ENCODE peak calls at places on chromosomes 1 and 21, in seven cellular contexts. Q, G, I, M, T, W and Y are unnamed samples.
A peak's percentile ranks its signal among the peaks of the same experiment; 100 is the strongest.

GRCh38 chr1:59063501-59063900 is 233.4 kb upstream of the FGGY start:
- DNase-seq in Q (no peak), G (no peak), I (no peak), M (no peak), T (no peak), W (no peak), Y (no peak)

GRCh38 chr1:13808729-13809131 is 108.7 kb downstream of the PRDM2 start:
- DNase-seq in Q (no peak), G (no peak), I (peak; percentile 60), M (no peak), T (no peak), W (peak; percentile 92), Y (no peak)

GRCh38 chr1:87586501-87586900 is 257.8 kb downstream of the LMO4 start:
- DNase-seq in Q (no peak), G (no peak), I (no peak), M (no peak), T (no peak), W (no peak), Y (no peak)

GRCh38 chr1:43447891-43448708 is 5.6 kb downstream of the HYI start:
- DNase-seq in Q (peak; percentile 24), G (peak; percentile 64), I (peak; percentile 59), M (no peak), T (no peak), W (no peak), Y (peak; percentile 5)

GRCh38 chr21:18248171-18248570 is 3.5 kb downstream of the CHODL start:
- DNase-seq in Q (no peak), G (no peak), I (no peak), M (no peak), T (no peak), W (no peak), Y (no peak)

GRCh38 chr1:185627136-185627535 is 107.1 kb upstream of the HMCN1 start:
- DNase-seq in Q (no peak), G (no peak), I (no peak), M (no peak), T (no peak), W (no peak), Y (no peak)

GRCh38 chr1:60553730-60554129 is 480.2 kb upstream of the C1orf87 start:
- DNase-seq in Q (no peak), G (no peak), I (no peak), M (no peak), T (no peak), W (no peak), Y (no peak)

GRCh38 chr1:1020000-1020404 is at the start of gene AGRN:
- DNase-seq in Q (no peak), G (no peak), I (no peak), M (peak; percentile 92), T (no peak), W (peak; percentile 72), Y (peak; percentile 45)

GRCh38 chr1:64474639-64475038 is 4.7 kb downstream of the CACHD1 start:
- DNase-seq in Q (peak; percentile 91), G (peak; percentile 90), I (no peak), M (peak; percentile 24), T (peak; percentile 91), W (no peak), Y (peak; percentile 68)

GRCh38 chr1:23562138-23562819 is 3.0 kb upstream of the ID3 start:
- DNase-seq in Q (peak; percentile 93), G (peak; percentile 99), I (peak; percentile 98), M (peak; percentile 92), T (peak; percentile 98), W (peak; percentile 97), Y (peak; percentile 93)

GRCh38 chr1:1144122-1144842 is 28.4 kb upstream of the C1orf159 start:
- DNase-seq in Q (peak; percentile 90), G (no peak), I (no peak), M (no peak), T (no peak), W (no peak), Y (peak; percentile 86)

GRCh38 chr1:94878329-94878728 is 48.6 kb downstream of the CNN3 start:
- DNase-seq in Q (no peak), G (no peak), I (no peak), M (no peak), T (no peak), W (no peak), Y (no peak)

GRCh38 chr1:171912509-171913185 is 71.3 kb downstream of the DNM3 start:
- DNase-seq in Q (no peak), G (no peak), I (no peak), M (no peak), T (no peak), W (no peak), Y (no peak)

GRCh38 chr1:28249013-28249870 is 10.1 kb upstream of the SESN2 start:
- DNase-seq in Q (peak; percentile 80), G (peak; percentile 79), I (no peak), M (peak; percentile 31), T (no peak), W (peak; percentile 57), Y (peak; percentile 50)

DNA sequence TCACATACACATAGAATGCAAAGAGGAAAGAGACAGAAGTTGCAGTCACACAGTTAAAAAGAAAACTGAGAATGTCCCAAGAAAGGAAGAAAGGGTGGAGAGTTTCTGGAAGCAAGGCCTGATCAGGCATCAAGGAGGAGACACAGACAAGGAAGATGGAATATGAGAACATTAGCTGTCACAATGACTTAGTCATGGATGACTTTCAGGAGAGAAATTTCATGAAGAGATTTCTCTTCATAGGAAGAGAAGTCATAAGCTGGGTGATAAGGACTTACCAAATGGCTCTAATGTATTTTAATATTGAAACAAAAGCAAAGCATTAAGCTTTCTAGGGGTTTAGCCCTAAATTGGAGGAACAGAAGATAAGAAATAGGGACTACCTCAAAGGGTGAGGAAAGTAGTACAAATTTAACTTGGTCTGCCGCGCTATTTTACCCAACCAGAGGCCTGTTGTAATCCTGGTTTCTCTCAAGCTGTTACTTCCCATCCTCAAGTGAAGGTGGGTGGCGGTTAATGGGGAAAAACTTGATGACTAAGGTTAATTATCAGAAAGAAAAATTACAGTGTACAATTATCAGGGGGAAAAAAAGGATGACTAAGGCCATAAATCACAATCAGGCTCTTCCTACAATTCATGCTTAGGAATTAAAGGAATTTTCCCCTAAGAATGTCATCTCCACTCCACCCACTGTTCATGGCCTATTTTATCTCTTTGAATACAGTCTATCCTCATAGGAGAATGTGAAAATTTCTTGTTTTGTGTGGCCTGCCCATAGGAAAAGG is 93.9 kb upstream of the ADGRL2 start:
- DNase-seq in Q (no peak), G (no peak), I (no peak), M (no peak), T (no peak), W (no peak), Y (no peak)
- TF ChIP-seq EP300 in Q (no peak), G (no peak), I (no peak), M (peak; percentile 73), T (no peak), W (no peak), Y (no peak)

DNA sequence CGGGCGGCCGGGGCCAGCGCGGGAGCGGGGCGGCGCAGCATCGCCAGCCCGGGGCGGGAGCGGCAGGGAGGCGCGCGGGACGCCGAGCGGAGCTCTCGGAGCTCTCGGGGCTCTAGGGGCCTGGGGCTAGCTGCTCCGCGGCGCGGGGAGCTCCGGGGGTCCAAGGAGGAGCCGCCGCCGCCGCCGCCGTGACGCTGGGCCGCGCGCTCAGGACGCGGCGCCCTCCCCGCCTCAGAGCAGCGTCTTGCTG is 147 bp downstream of the CLSTN1 start:
- DNase-seq in Q (no peak), G (no peak), I (no peak), M (peak; percentile 83), T (no peak), W (no peak), Y (no peak)
- TF ChIP-seq POLR2AphosphoS5 in Q (no peak), G (no peak), I (no peak), M (peak; percentile 38), T (no peak), W (peak; percentile 51), Y (no peak)

DNA sequence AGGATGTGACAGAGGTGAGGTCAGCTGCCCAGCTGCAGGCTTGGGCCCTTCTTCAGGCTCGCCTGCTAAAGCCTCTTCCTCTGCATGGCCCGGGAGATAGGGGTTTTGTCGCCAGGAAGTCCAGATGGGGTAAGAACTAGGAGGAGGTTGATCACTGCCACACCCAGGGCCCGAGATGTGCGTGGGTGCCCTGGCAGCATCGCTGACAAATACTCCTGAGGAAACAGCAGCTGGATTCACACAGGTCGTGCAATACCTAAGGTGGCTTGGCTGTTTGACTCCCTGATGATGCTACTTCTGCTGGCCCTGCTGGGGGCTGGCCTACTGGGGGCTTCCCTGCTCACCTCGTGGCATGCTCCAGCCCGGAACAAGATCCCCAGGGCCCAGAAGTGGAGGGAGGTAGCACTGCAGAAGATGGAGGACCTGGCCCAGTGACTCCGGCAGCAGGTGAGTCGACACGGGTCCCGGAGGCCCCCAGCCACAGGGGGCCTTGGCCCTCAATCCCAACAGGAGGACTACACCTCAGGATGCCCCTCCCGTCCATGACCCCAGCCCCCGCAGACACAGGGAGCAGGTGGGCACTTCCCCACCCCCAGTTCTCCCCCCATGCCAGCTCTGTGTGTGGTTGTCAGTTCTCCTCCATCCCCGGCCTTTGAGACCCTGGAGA is 29.6 kb downstream of the FAAH start:
- DNase-seq in Q (no peak), G (no peak), I (no peak), M (no peak), T (no peak), W (no peak), Y (no peak)
- H3K27me3 ChIP-seq in Q (peaks cover 3% of the 10 kb centered on the region), G (peaks cover 7% of the 10 kb centered on the region), I (peaks cover 32% of the 10 kb centered on the region), M (peaks cover 9% of the 10 kb centered on the region), T (no peaks in the 10 kb centered on the region), W (peaks cover 2% of the 10 kb centered on the region), Y (peaks cover 15% of the 10 kb centered on the region)

GRCh38 chr1:213249395-213249794 is 198.4 kb downstream of the RPS6KC1 start:
- DNase-seq in Q (no peak), G (no peak), I (no peak), M (no peak), T (no peak), W (no peak), Y (no peak)
- TF ChIP-seq EP300 in Q (no peak), G (no peak), I (no peak), M (no peak), T (no peak), W (no peak), Y (no peak)

GRCh38 chr1:26733392-26733791 is 37.6 kb downstream of the ARID1A start:
- DNase-seq in Q (no peak), G (no peak), I (no peak), M (no peak), T (no peak), W (no peak), Y (no peak)

GRCh38 chr1:26731233-26731902 is 35.6 kb downstream of the ARID1A start:
- DNase-seq in Q (no peak), G (no peak), I (no peak), M (no peak), T (no peak), W (no peak), Y (no peak)

GRCh38 chr1:26728645-26729044 is 32.8 kb downstream of the ARID1A start:
- DNase-seq in Q (peak; percentile 35), G (no peak), I (no peak), M (no peak), T (no peak), W (no peak), Y (no peak)

GRCh38 chr1:26729633-26730032 is 33.8 kb downstream of the ARID1A start:
- DNase-seq in Q (no peak), G (no peak), I (no peak), M (no peak), T (no peak), W (no peak), Y (no peak)

DNA sequence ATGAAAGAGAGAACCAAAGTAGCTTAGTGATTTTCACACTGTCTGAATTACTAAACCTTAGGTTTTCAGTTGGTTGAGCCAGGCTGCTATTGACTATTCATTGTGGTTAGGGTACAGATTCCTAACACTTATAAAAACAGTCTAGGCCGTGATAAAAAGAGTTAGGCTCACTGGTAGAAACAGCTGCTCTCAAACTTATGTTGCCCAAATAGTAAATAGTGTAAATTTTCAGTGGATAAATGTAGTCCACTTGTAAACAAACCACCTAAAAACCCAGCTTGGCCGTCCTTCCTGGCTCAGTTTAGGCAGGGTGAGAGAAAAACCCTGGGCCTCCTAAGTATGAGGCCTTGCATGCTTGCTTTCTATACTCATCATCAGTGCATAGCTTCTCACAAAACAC is 34.9 kb downstream of the ARID1A start:
- DNase-seq in Q (no peak), G (no peak), I (no peak), M (no peak), T (no peak), W (no peak), Y (no peak)
- TF ChIP-seq POLR2AphosphoS5 in Q (no peak), G (no peak), I (no peak), M (no peak), T (no peak), W (no peak), Y (no peak)